ENCODE peak calls at places on chromosomes 4 and X, in five cellular contexts. A is uterus, N is brain microvascular endothelial cell, O is IMR-90, P is left ventricle myocardium inferior. K is an unnamed sample. For H3K27me3, the result is how much of the 10 kb centered on the place peaks cover.

GRCh38 chrX:43165343-43165920 is 387.5 kb upstream of the PPP1R2C start:
- DNase-seq in A (no peak), N (no peak), O (no peak), P (no peak), K (no peak)

GRCh38 chr4:14280567-14280966 is 653.0 kb upstream of the BOD1L1 start:
- DNase-seq in A (no peak), N (no peak), O (no peak), P (no peak), K (no peak)

GRCh38 chrX:71909956-71910355 is 689 bp upstream of the NHSL2 start:
- DNase-seq in A (peak), N (no peak), O (no peak), P (no peak), K (no peak)

GRCh38 chr4:139786494-139787354 is 121.1 kb downstream of the MGST2 start:
- DNase-seq in A (no peak), N (no peak), O (no peak), P (no peak), K (no peak)

GRCh38 chr4:165813606-165814005 is 59.4 kb upstream of the TLL1 start:
- DNase-seq in A (no peak), N (no peak), O (no peak), P (no peak), K (no peak)

GRCh38 chr4:148023782-148024181 is 291.9 kb downstream of the ARHGAP10 start:
- DNase-seq in A (no peak), N (no peak), O (no peak), P (no peak), K (no peak)

GRCh38 chrX:10199212-10199611 is 42.4 kb downstream of the CLCN4 start:
- DNase-seq in A (no peak), N (no peak), O (peak), P (peak), K (no peak)

GRCh38 chr4:142811034-142811433 is 35.1 kb downstream of the INPP4B start:
- DNase-seq in A (no peak), N (no peak), O (no peak), P (no peak), K (no peak)

GRCh38 chrX:45756562-45756961 is 555.9 kb upstream of the DIPK2B start:
- DNase-seq in A (no peak), N (no peak), O (no peak), P (no peak), K (no peak)

GRCh38 chr4:25253072-25253447 is 19.2 kb downstream of the PI4K2B start:
- DNase-seq in A (no peak), N (no peak), O (peak), P (no peak), K (no peak)

GRCh38 chr4:75995727-75996126 is 5.0 kb upstream of the SDAD1 start:
- DNase-seq in A (no peak), N (peak), O (peak), P (no peak), K (no peak)

GRCh38 chr4:20331642-20332041 is 79.9 kb downstream of the SLIT2 start:
- DNase-seq in A (no peak), N (no peak), O (no peak), P (no peak), K (no peak)

GRCh38 chrX:70592091-70592490 is 147.5 kb downstream of the DLG3 start:
- DNase-seq in A (no peak), N (peak), O (peak), P (no peak), K (peak)

GRCh38 chr4:72631296-72631695 is 62.3 kb upstream of the ADAMTS3 start:
- DNase-seq in A (peak), N (peak), O (peak), P (peak), K (peak)

GRCh38 chr4:105558277-105558676 is 5.9 kb downstream of the ARHGEF38 start:
- DNase-seq in A (no peak), N (no peak), O (no peak), P (no peak), K (no peak)

GRCh38 chr4:163484906-163485305 is 9.6 kb upstream of the TMA16 start:
- DNase-seq in A (no peak), N (peak), O (peak), P (no peak), K (peak)

GRCh38 chrX:118495061-118495921 is at the start of gene DOCK11:
- DNase-seq in A (peak), N (peak), O (peak), P (peak), K (peak)

GRCh38 chr4:153850525-153851280 is 61.8 kb upstream of the SFRP2 start:
- DNase-seq in A (no peak), N (no peak), O (no peak), P (no peak), K (no peak)

GRCh38 chr4:15012017-15012788 is 9.9 kb downstream of the CPEB2 start:
- DNase-seq in A (no peak), N (no peak), O (no peak), P (no peak), K (no peak)

GRCh38 chrX:9539611-9540387 is 74.9 kb downstream of the TBL1X start:
- DNase-seq in A (no peak), N (no peak), O (no peak), P (no peak), K (no peak)

GRCh38 chrX:42680651-42681050 is 97.3 kb downstream of the PPP1R2C start:
- DNase-seq in A (no peak), N (peak), O (no peak), P (no peak), K (no peak)

GRCh38 chr4:7197910-7198309 is 5.6 kb downstream of the SORCS2 start:
- DNase-seq in A (peak), N (no peak), O (no peak), P (no peak), K (no peak)

GRCh38 chrX:82711432-82711831 is 796.7 kb upstream of the POU3F4 start:
- DNase-seq in A (no peak), N (no peak), O (no peak), P (no peak), K (no peak)

GRCh38 chr4:117311989-117312388 is 226.6 kb upstream of the TRAM1L1 start:
- DNase-seq in A (no peak), N (no peak), O (no peak), P (no peak), K (no peak)

GRCh38 chr4:5050520-5050955 is 742 bp upstream of the STK32B start:
- DNase-seq in A (peak), N (peak), O (peak), P (peak), K (peak)

GRCh38 chrX:41779058-41779564 is 55.1 kb downstream of the GPR82 start:
- DNase-seq in A (no peak), N (peak), O (peak), P (no peak), K (peak)

DNA sequence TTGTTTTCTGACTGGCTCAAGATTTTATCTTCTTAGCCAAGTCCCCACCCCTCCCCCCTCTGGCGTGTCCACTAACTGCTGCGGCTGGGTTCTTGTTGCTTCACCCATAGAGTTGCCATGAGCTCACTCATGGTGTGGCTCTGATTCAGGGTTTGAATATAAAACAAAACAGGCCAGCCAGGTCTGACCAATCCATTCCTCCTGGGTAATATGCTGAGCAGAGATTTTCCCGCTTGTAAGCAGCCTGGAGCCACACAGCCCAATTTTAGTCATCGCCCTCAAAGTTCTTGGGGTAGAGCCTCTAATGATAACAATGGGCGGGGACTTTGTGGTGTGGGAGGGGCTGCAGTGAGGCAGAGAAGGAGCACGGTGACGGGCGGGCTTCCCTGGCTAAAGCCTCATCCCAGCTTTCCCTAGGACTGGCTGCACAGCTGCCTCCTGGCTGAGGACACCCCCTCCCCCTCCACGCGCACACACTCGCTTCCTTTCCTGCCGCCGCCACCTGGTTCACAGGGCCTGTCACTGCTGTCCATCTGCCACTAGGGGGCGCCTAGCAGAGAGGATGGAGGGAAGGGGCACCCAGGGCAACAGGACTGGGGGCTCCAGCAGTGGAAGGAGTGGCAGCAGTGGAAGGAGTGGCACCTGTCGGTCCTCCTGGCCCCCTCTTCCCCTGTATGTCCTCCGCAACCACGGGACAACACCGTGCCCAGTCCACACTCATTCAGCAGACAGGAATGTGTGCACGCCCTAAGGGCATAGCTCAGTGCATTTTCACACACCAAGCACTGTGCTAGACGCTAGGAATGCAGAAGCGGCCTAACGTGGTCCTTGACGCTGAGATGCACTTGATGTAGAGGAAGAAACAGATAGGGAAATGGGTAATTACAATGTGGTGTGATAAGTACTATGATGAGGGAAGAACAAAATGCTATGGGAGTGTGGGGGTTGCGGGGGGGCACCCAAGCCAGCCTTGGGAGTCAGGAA is 26.8 kb downstream of the PRPS1 start:
- DNase-seq in A (no peak), N (peak), O (peak), P (peak), K (peak)
- H3K27ac ChIP-seq in A (peak), N (peak), O (no peak), P (peak), K (peak)

DNA sequence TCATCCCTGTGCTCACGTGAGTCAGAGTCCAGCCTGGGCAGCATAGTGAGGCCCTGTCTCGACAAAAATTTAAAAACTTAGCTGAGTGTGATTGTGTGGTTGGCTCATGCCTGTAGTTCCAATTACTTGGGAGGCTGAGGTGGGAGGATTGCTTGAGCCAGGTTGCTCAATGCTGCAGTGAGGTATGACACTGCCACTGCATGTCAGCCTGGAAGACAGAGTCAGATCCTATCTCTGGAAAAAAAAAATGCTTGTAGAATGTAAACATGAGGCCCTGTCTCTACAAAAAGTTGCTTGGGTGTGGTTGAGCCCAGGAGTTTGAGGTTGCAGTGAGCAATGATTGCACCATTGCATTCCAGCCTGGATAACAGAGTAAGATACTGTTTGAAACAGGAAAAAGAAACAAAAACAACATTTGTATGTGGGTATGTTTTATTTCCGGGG is 11.3 kb upstream of the YTHDC1 start:
- DNase-seq in A (no peak), N (peak), O (peak), P (no peak), K (no peak)
- H3K4me3 ChIP-seq in A (no peak), N (no peak), O (no peak), P (no peak), K (no peak)

DNA sequence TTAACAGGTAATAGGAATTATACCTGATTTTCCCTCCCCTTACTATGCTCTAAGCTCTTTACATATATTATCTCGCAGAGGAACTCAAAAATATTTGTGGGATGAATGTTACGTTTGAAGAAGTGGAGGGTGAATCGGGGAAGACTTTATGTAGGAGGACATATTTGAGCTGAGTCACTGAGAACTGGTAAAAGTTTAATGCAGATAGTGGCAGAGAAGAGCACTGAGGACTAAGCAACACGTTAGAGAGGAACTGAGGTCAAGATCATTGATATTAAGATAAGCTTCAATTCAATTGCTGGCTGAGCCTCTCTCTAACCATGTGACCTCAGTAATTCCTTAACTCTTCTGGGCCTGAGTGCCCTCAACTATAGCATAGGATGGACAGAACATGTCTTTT is 26.4 kb upstream of the ELOVL6 start:
- DNase-seq in A (no peak), N (peak), O (peak), P (no peak), K (no peak)
- H3K27me3 ChIP-seq in A (under half), N (under half), O (under half), P (under half), K (under half)

GRCh38 chrX:134374910-134375309 is 85.1 kb upstream of the HPRT1 start:
- DNase-seq in A (no peak), N (no peak), O (no peak), P (no peak), K (no peak)
- H3K27ac ChIP-seq in A (no peak), N (no peak), O (no peak), P (no peak), K (no peak)

GRCh38 chr4:11426716-11427115 is 2.0 kb downstream of the HS3ST1 start:
- DNase-seq in A (no peak), N (no peak), O (no peak), P (no peak), K (no peak)
- H3K4me3 ChIP-seq in A (peak), N (no peak), O (no peak), P (peak), K (no peak)

DNA sequence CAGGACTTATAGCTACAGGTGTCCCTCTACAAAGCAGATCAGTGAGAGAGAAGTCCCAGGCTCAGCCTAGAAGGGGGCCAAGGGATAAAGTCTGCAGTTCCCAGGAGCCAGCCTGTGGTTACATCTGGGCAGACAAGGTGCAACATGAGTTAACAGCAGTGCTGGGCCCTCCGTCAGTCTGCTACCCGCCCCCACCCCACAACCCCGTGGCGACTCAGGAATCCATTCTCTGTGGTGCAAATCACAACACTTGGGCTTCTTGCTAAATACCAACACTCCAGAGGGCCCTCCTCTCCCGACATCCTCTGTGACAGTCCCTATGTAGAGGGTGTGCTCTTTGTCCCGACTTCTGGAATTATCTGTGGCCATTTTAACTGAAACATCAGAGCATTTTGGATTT is 13.8 kb downstream of the GPM6B start:
- DNase-seq in A (no peak), N (no peak), O (no peak), P (no peak), K (no peak)
- H3K27me3 ChIP-seq in A (under half), N (under half), O (under half), P (under half), K (under half)

K was measured in AG04450.